ENCODE peak calls at places on chromosomes 16 and 17, in eight cellular contexts. L is PC-9, H is esophagus muscularis mucosa, T is RWPE2, V is left ventricle myocardium inferior, Y is A549, J is upper lobe of right lung, N is left lung. Z is an unnamed sample.

GRCh38 chr17:60442271-60443201 is 20.2 kb downstream of the CHCT1 start:
- DNase-seq in L (no peak), H (no peak), T (no peak), V (no peak), Y (no peak), J (no peak), N (no peak), Z (no peak)

GRCh38 chr16:12271006-12271405 is 294.5 kb downstream of the SNX29 start:
- DNase-seq in L (peak; percentile 4), H (no peak), T (no peak), V (no peak), Y (peak; percentile 39), J (no peak), N (no peak), Z (peak; percentile 92)

GRCh38 chr16:57637020-57637419 is 8.6 kb downstream of the ADGRG1 start:
- DNase-seq in L (no peak), H (no peak), T (no peak), V (no peak), Y (no peak), J (no peak), N (no peak), Z (no peak)

GRCh38 chr16:27401768-27402568 is at the start of gene IL21R:
- DNase-seq in L (peak; percentile 15), H (peak; percentile 86), T (no peak), V (peak; percentile 73), Y (no peak), J (peak; percentile 88), N (peak; percentile 91), Z (peak; percentile 69)

GRCh38 chr17:81090361-81091133 is 55.6 kb downstream of the BAIAP2 start:
- DNase-seq in L (peak; percentile 36), H (peak; percentile 92), T (peak; percentile 85), V (peak; percentile 62), Y (peak; percentile 44), J (peak; percentile 91), N (peak; percentile 92), Z (no peak)

GRCh38 chr16:63787014-63787413 is 1334.8 kb downstream of the CDH11 start:
- DNase-seq in L (no peak), H (no peak), T (no peak), V (no peak), Y (peak; percentile 6), J (no peak), N (no peak), Z (no peak)

GRCh38 chr16:29877266-29877961 is 14.4 kb upstream of the CDIPT start:
- DNase-seq in L (no peak), H (no peak), T (no peak), V (no peak), Y (peak; percentile 63), J (peak; percentile 82), N (no peak), Z (peak; percentile 6)

GRCh38 chr16:89275284-89275584 is 57.7 kb downstream of the ZNF778 start:
- DNase-seq in L (no peak), H (no peak), T (no peak), V (no peak), Y (no peak), J (no peak), N (no peak), Z (no peak)

GRCh38 chr17:2965621-2966275 is 97.7 kb downstream of the OR1D5 start:
- DNase-seq in L (peak; percentile 91), H (peak; percentile 62), T (no peak), V (no peak), Y (peak; percentile 89), J (peak; percentile 70), N (peak; percentile 50), Z (no peak)

GRCh38 chr17:76087531-76087930 is 8.5 kb downstream of the ZACN start:
- DNase-seq in L (no peak), H (no peak), T (no peak), V (no peak), Y (no peak), J (no peak), N (no peak), Z (no peak)

GRCh38 chr17:2214887-2215615 is 88.5 kb downstream of the SMG6 start:
- DNase-seq in L (no peak), H (no peak), T (no peak), V (peak; percentile 78), Y (no peak), J (no peak), N (no peak), Z (no peak)

GRCh38 chr17:44601574-44602372 is 44.5 kb downstream of the FZD2 start:
- DNase-seq in L (no peak), H (no peak), T (no peak), V (no peak), Y (no peak), J (peak; percentile 76), N (no peak), Z (no peak)

GRCh38 chr17:57890857-57891232 is 41.0 kb upstream of the MRPS23 start:
- DNase-seq in L (no peak), H (no peak), T (no peak), V (no peak), Y (no peak), J (no peak), N (no peak), Z (no peak)

GRCh38 chr17:64103751-64104364 is 26.1 kb downstream of the ERN1 start:
- DNase-seq in L (no peak), H (no peak), T (no peak), V (no peak), Y (no peak), J (no peak), N (no peak), Z (no peak)

GRCh38 chr16:57478396-57479024 is 7.8 kb downstream of the DOK4 start:
- DNase-seq in L (no peak), H (no peak), T (no peak), V (no peak), Y (no peak), J (no peak), N (no peak), Z (no peak)

GRCh38 chr16:14105976-14106375 is 34.9 kb downstream of the MRTFB start:
- DNase-seq in L (no peak), H (no peak), T (no peak), V (no peak), Y (no peak), J (no peak), N (no peak), Z (no peak)

GRCh38 chr17:45940826-45941225 is 46.5 kb downstream of the MAPT start:
- DNase-seq in L (no peak), H (no peak), T (no peak), V (no peak), Y (no peak), J (no peak), N (no peak), Z (no peak)

GRCh38 chr17:55273579-55274370 is 9.0 kb downstream of the HLF start:
- DNase-seq in L (no peak), H (no peak), T (no peak), V (peak; percentile 74), Y (peak; percentile 13), J (peak; percentile 91), N (peak; percentile 81), Z (no peak)

GRCh38 chr16:71574702-71575101 is 2.2 kb downstream of the TAT start:
- DNase-seq in L (no peak), H (no peak), T (no peak), V (no peak), Y (no peak), J (no peak), N (no peak), Z (no peak)

GRCh38 chr17:82881292-82881823 is 41.5 kb upstream of the ZNF750 start:
- DNase-seq in L (no peak), H (no peak), T (no peak), V (peak; percentile 18), Y (no peak), J (no peak), N (peak; percentile 68), Z (no peak)
- H3K4me3 ChIP-seq in L (no peak overlapping the region), H (no peak overlapping the region), T (no peak overlapping the region), V (no peak overlapping the region), Y (no peak overlapping the region), J (no peak overlapping the region), N (no peak overlapping the region), Z (no peak overlapping the region)

DNA sequence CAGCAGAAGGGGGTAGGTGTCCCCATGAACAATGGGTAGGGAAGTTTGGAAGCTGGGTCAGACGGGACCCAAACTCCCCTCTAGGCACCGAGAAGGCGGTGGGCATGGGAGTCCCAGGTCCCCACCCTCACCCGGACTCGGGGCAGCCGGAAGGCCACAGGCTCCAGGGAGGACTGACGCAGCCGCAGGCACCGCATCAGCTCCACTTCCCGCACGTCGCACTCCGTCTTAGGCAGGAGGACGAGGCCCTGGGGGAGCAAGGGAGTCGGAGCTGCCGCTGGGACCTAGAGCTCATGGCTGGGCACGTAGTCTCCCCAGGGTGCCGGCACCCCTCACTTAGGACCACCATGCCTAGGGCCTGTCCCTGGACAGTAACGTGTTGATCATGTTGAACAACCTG is 7.1 kb upstream of the PAM16 start:
- DNase-seq in L (no peak), H (no peak), T (no peak), V (no peak), Y (no peak), J (no peak), N (peak; percentile 67), Z (no peak)
- H3K27ac ChIP-seq in L (no peak overlapping the region), H (no peak overlapping the region), T (no peak overlapping the region), V (no peak overlapping the region), Y (no peak overlapping the region), J (no peak overlapping the region), N (no peak overlapping the region), Z (no peak overlapping the region)

DNA sequence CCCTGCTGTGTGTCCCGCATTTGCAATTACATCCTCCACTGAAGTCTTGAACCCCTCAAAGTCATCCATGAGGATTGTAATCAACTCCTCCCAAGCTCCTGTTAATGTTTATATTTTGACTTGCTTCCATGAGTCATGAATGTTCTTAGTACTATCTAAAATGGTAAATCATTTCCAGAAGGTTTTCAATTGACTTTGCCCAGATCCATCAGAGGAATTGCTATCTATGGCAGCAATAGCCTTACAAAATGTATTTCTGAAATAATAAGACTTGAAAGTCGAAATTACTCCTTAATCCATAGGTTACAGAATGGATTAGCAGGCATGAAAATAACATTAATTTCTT is 2.5 kb upstream of the C16orf87 start:
- DNase-seq in L (no peak), H (no peak), T (no peak), V (no peak), Y (no peak), J (no peak), N (no peak), Z (no peak)
- H3K4me1 ChIP-seq in L (peaks cover 12% of the 10 kb centered on the region), H (peaks cover 7% of the 10 kb centered on the region), T (peaks cover 12% of the 10 kb centered on the region), V (peaks cover 24% of the 10 kb centered on the region), Y (peaks cover 33% of the 10 kb centered on the region), J (peaks cover 9% of the 10 kb centered on the region), N (no peaks in the 10 kb centered on the region), Z (peaks cover 4% of the 10 kb centered on the region)

DNA sequence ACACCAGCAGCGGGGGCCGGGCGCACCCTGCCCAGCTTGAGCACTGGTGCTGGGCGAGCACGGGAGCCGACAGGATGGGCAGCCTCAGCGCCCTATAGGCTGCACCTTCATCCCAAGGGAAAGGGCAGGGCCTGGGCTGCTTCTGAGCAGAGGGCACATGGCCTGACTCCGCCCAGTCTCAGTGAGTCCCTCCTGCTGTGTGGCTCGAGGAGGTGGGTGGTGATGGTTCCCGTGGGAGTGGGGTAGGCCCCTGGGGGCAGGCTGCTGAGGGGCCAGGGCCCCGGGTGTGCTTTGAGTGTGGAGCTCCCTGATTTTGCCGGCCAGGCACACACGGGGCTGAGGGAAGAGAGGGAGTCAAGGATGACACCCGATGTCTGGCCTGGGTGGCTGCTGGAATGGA is 37.9 kb downstream of the TSC2 start:
- DNase-seq in L (no peak), H (no peak), T (no peak), V (no peak), Y (peak; percentile 41), J (no peak), N (no peak), Z (no peak)
- H3K4me3 ChIP-seq in L (no peak overlapping the region), H (no peak overlapping the region), T (no peak overlapping the region), V (no peak overlapping the region), Y (no peak overlapping the region), J (no peak overlapping the region), N (no peak overlapping the region), Z (no peak overlapping the region)